ENCODE peak calls at places on chromosomes 2 and 18, in four cellular contexts. Z, Y, R and E are unnamed samples.

GRCh38 chr2:97751752-97752151 is 38.4 kb downstream of the ZAP70 start:
- DNase-seq in Z (peak), Y (no peak), R (no peak), E (no peak)

GRCh38 chr18:10194592-10194991 is 259.8 kb upstream of the APCDD1 start:
- DNase-seq in Z (no peak), Y (no peak), R (no peak), E (no peak)

GRCh38 chr18:74982946-74983635 is 225.8 kb downstream of the PTGR3 start:
- DNase-seq in Z (no peak), Y (no peak), R (no peak), E (no peak)

GRCh38 chr2:5609191-5609590 is 83.0 kb upstream of the SOX11 start:
- DNase-seq in Z (no peak), Y (no peak), R (no peak), E (no peak)

GRCh38 chr18:55629136-55629535 is 41.1 kb upstream of the TCF4 start:
- DNase-seq in Z (no peak), Y (no peak), R (no peak), E (no peak)

GRCh38 chr2:232721882-232722281 is 24.8 kb downstream of the GIGYF2 start:
- DNase-seq in Z (no peak), Y (no peak), R (no peak), E (no peak)

GRCh38 chr2:178422097-178422496 is 28.9 kb downstream of the PRKRA start:
- DNase-seq in Z (no peak), Y (no peak), R (no peak), E (no peak)

GRCh38 chr2:8456149-8457091 is 225.4 kb upstream of the ID2 start:
- DNase-seq in Z (no peak), Y (no peak), R (peak), E (no peak)

GRCh38 chr18:52237551-52237950 is 102.4 kb upstream of the DCC start:
- DNase-seq in Z (no peak), Y (no peak), R (no peak), E (no peak)

GRCh38 chr2:2840681-2841300 is 509.7 kb upstream of the MYT1L start:
- DNase-seq in Z (no peak), Y (no peak), R (no peak), E (no peak)

GRCh38 chr2:12484536-12485115 is 232.1 kb upstream of the TRIB2 start:
- DNase-seq in Z (no peak), Y (no peak), R (no peak), E (no peak)

GRCh38 chr2:37713258-37713700 is 41.8 kb upstream of the CDC42EP3 start:
- DNase-seq in Z (no peak), Y (no peak), R (no peak), E (no peak)

GRCh38 chr2:156537147-156537546 is 101.0 kb downstream of the GPD2 start:
- DNase-seq in Z (no peak), Y (no peak), R (no peak), E (no peak)

GRCh38 chr2:202269585-202269984 is 4.0 kb downstream of the NOP58 start:
- DNase-seq in Z (no peak), Y (no peak), R (no peak), E (no peak)

GRCh38 chr2:120605231-120605935 is 130.3 kb upstream of the GLI2 start:
- DNase-seq in Z (peak), Y (no peak), R (no peak), E (no peak)

GRCh38 chr2:1297376-1298159 is 115.7 kb upstream of the TPO start:
- DNase-seq in Z (no peak), Y (no peak), R (no peak), E (no peak)

GRCh38 chr2:217661378-217661777 is 341.4 kb downstream of the TNS1 start:
- DNase-seq in Z (no peak), Y (no peak), R (no peak), E (no peak)

GRCh38 chr2:111622859-111623258 is 261.1 kb downstream of the ANAPC1 start:
- DNase-seq in Z (no peak), Y (no peak), R (no peak), E (no peak)

GRCh38 chr2:168353251-168353650 is 102.8 kb upstream of the CERS6 start:
- DNase-seq in Z (no peak), Y (no peak), R (no peak), E (no peak)

GRCh38 chr2:109467701-109468100 is 146.1 kb downstream of the SEPTIN10 start:
- DNase-seq in Z (no peak), Y (no peak), R (no peak), E (no peak)

GRCh38 chr18:5339202-5339834 is 43.8 kb upstream of the ZBTB14 start:
- DNase-seq in Z (no peak), Y (no peak), R (no peak), E (peak)

GRCh38 chr18:55351980-55352714 is 235.8 kb downstream of the TCF4 start:
- DNase-seq in Z (no peak), Y (no peak), R (no peak), E (no peak)

GRCh38 chr2:98419977-98420725 is 24.5 kb upstream of the INPP4A start:
- DNase-seq in Z (no peak), Y (no peak), R (no peak), E (no peak)

GRCh38 chr2:65528241-65528574 is 95.8 kb upstream of the SPRED2 start:
- DNase-seq in Z (no peak), Y (no peak), R (no peak), E (no peak)

GRCh38 chr2:46171441-46171953 is 125.7 kb upstream of the EPAS1 start:
- DNase-seq in Z (no peak), Y (no peak), R (no peak), E (no peak)

GRCh38 chr18:32803571-32803970 is 30.7 kb upstream of the KLHL14 start:
- DNase-seq in Z (no peak), Y (no peak), R (no peak), E (peak)

GRCh38 chr18:13376841-13377351 is 158.3 kb downstream of the LDLRAD4 start:
- DNase-seq in Z (no peak), Y (no peak), R (peak), E (no peak)

GRCh38 chr18:10536270-10536669 is 10.4 kb downstream of the NAPG start:
- DNase-seq in Z (no peak), Y (no peak), R (no peak), E (no peak)

GRCh38 chr2:68287580-68288441 is 31.9 kb downstream of the CNRIP1 start:
- DNase-seq in Z (peak), Y (no peak), R (no peak), E (no peak)

GRCh38 chr2:195330513-195330956 is 326.5 kb upstream of the SLC39A10 start:
- DNase-seq in Z (no peak), Y (no peak), R (no peak), E (no peak)